ENCODE peak calls at places on chromosomes 5 and 9, in eight cellular contexts. One of them, this sample, is unnamed.

GRCh38 chr5:150895431-150896428 is 9.1 kb downstream of the ZNF300 start:
- DNase-seq in NCI-H146: no peak
- DNase-seq in iPS-NIHi11: no peak
- DNase-seq in Jurkat, Clone E6-1: no peak
- DNase-seq in activated naive CD4-positive, alpha-beta T cell treated with Interleukin-2 at 50 U/mL for 16 hours: no peak
- DNase-seq in cardiac fibroblast: peak; percentile 15
- DNase-seq in anterior cingulate cortex: no peak
- DNase-seq in activated T-helper 1 cell treated with anti-CD3 and anti-CD28 coated beads, Interleukin-2, amount 50 U/mL, for 16 hours: no peak
- DNase-seq in this sample: no peak

GRCh38 chr9:214488-215448 is at the start of gene DOCK8:
- DNase-seq in activated T-helper 1 cell treated with anti-CD3 and anti-CD28 coated beads, Interleukin-2, amount 50 U/mL, for 16 hours: peak; percentile 27
- DNase-seq in Jurkat, Clone E6-1: no peak
- DNase-seq in iPS-NIHi11: peak; percentile 82
- DNase-seq in anterior cingulate cortex: no peak
- DNase-seq in cardiac fibroblast: peak; percentile 44
- DNase-seq in activated naive CD4-positive, alpha-beta T cell treated with Interleukin-2 at 50 U/mL for 16 hours: peak; percentile 67
- DNase-seq in NCI-H146: peak; percentile 62
- DNase-seq in this sample: peak; percentile 70

GRCh38 chr9:94800424-94801117 is 74.1 kb downstream of the AOPEP start:
- DNase-seq in activated naive CD4-positive, alpha-beta T cell treated with Interleukin-2 at 50 U/mL for 16 hours: no peak
- DNase-seq in NCI-H146: no peak
- DNase-seq in activated T-helper 1 cell treated with anti-CD3 and anti-CD28 coated beads, Interleukin-2, amount 50 U/mL, for 16 hours: no peak
- DNase-seq in iPS-NIHi11: no peak
- DNase-seq in Jurkat, Clone E6-1: no peak
- DNase-seq in anterior cingulate cortex: no peak
- DNase-seq in cardiac fibroblast: no peak
- DNase-seq in this sample: no peak

GRCh38 chr5:155729684-155730059 is 597.3 kb upstream of the SGCD start:
- DNase-seq in iPS-NIHi11: peak; percentile 33
- DNase-seq in cardiac fibroblast: no peak
- DNase-seq in NCI-H146: no peak
- DNase-seq in anterior cingulate cortex: peak; percentile 80
- DNase-seq in activated T-helper 1 cell treated with anti-CD3 and anti-CD28 coated beads, Interleukin-2, amount 50 U/mL, for 16 hours: no peak
- DNase-seq in Jurkat, Clone E6-1: no peak
- DNase-seq in activated naive CD4-positive, alpha-beta T cell treated with Interleukin-2 at 50 U/mL for 16 hours: no peak
- DNase-seq in this sample: no peak

GRCh38 chr9:86500667-86501435 is 146.6 kb upstream of the TUT7 start:
- DNase-seq in NCI-H146: no peak
- DNase-seq in iPS-NIHi11: no peak
- DNase-seq in activated T-helper 1 cell treated with anti-CD3 and anti-CD28 coated beads, Interleukin-2, amount 50 U/mL, for 16 hours: no peak
- DNase-seq in activated naive CD4-positive, alpha-beta T cell treated with Interleukin-2 at 50 U/mL for 16 hours: no peak
- DNase-seq in Jurkat, Clone E6-1: no peak
- DNase-seq in cardiac fibroblast: peak; percentile 92
- DNase-seq in anterior cingulate cortex: no peak
- DNase-seq in this sample: no peak

GRCh38 chr9:21837501-21837900 is 35.1 kb downstream of the MTAP start:
- DNase-seq in NCI-H146: no peak
- DNase-seq in cardiac fibroblast: no peak
- DNase-seq in anterior cingulate cortex: no peak
- DNase-seq in Jurkat, Clone E6-1: no peak
- DNase-seq in activated T-helper 1 cell treated with anti-CD3 and anti-CD28 coated beads, Interleukin-2, amount 50 U/mL, for 16 hours: no peak
- DNase-seq in iPS-NIHi11: no peak
- DNase-seq in activated naive CD4-positive, alpha-beta T cell treated with Interleukin-2 at 50 U/mL for 16 hours: no peak
- DNase-seq in this sample: no peak

GRCh38 chr9:114652776-114653555 is 4.6 kb downstream of the TEX53 start:
- DNase-seq in iPS-NIHi11: no peak
- DNase-seq in activated naive CD4-positive, alpha-beta T cell treated with Interleukin-2 at 50 U/mL for 16 hours: no peak
- DNase-seq in anterior cingulate cortex: no peak
- DNase-seq in Jurkat, Clone E6-1: no peak
- DNase-seq in cardiac fibroblast: peak; percentile 69
- DNase-seq in activated T-helper 1 cell treated with anti-CD3 and anti-CD28 coated beads, Interleukin-2, amount 50 U/mL, for 16 hours: no peak
- DNase-seq in NCI-H146: no peak
- DNase-seq in this sample: no peak

GRCh38 chr5:59385700-59386099 is 507.8 kb downstream of the PDE4D start:
- DNase-seq in anterior cingulate cortex: no peak
- DNase-seq in activated naive CD4-positive, alpha-beta T cell treated with Interleukin-2 at 50 U/mL for 16 hours: no peak
- DNase-seq in cardiac fibroblast: no peak
- DNase-seq in iPS-NIHi11: no peak
- DNase-seq in NCI-H146: no peak
- DNase-seq in activated T-helper 1 cell treated with anti-CD3 and anti-CD28 coated beads, Interleukin-2, amount 50 U/mL, for 16 hours: no peak
- DNase-seq in Jurkat, Clone E6-1: no peak
- DNase-seq in this sample: no peak

GRCh38 chr9:96618209-96619108 is 1.2 kb downstream of the CDC14B start:
- DNase-seq in activated naive CD4-positive, alpha-beta T cell treated with Interleukin-2 at 50 U/mL for 16 hours: peak; percentile 27
- DNase-seq in NCI-H146: peak; percentile 26
- DNase-seq in cardiac fibroblast: peak; percentile 58
- DNase-seq in iPS-NIHi11: peak; percentile 22
- DNase-seq in activated T-helper 1 cell treated with anti-CD3 and anti-CD28 coated beads, Interleukin-2, amount 50 U/mL, for 16 hours: no peak
- DNase-seq in Jurkat, Clone E6-1: no peak
- DNase-seq in anterior cingulate cortex: no peak
- DNase-seq in this sample: peak; percentile 21